ENCODE peak calls at places on chromosomes 7 and 10, in four cellular contexts. G is hypothalamus; R is stromal cell of bone marrow; D is activated naive CD8-positive, alpha-beta T cell treated with anti-CD3 and anti-CD28 coated beads, Interleukin-2, amount 50 U/mL, for 16 hours. L is an unnamed sample.

GRCh38 chr10:36542493-36542892 is 582.9 kb upstream of the ANKRD30A start:
- DNase-seq in G (no peak), D (no peak), R (peak), L (no peak)

GRCh38 chr7:87225696-87226095 is 6.2 kb upstream of the TMEM243 start:
- DNase-seq in D (no peak), R (no peak), G (no peak), L (no peak)

GRCh38 chr7:82384779-82385178 is 58.8 kb downstream of the CACNA2D1 start:
- DNase-seq in G (no peak), D (no peak), R (no peak), L (no peak)

GRCh38 chr10:106011189-106011744 is 1153.2 kb downstream of the SORCS1 start:
- DNase-seq in R (no peak), G (no peak), D (no peak), L (no peak)

GRCh38 chr10:95906675-95907453 is 911 bp upstream of the CC2D2B start:
- DNase-seq in G (no peak), D (no peak), R (peak), L (peak)

GRCh38 chr10:3295501-3296005 is 123.0 kb upstream of the PITRM1 start:
- DNase-seq in R (no peak), D (no peak), G (no peak), L (no peak)

GRCh38 chr7:151186640-151187408 is at the start of gene ASB10:
- DNase-seq in R (no peak), D (no peak), G (no peak), L (no peak)

GRCh38 chr10:76124230-76124629 is 692.8 kb downstream of the LRMDA start:
- DNase-seq in G (no peak), R (no peak), D (no peak), L (no peak)

GRCh38 chr10:50522908-50523307 is 100.8 kb downstream of the SGMS1 start:
- DNase-seq in G (no peak), D (no peak), R (no peak), L (no peak)

GRCh38 chr7:18445483-18445882 is 50.1 kb upstream of the HDAC9 start:
- DNase-seq in D (no peak), R (no peak), G (no peak), L (no peak)

GRCh38 chr7:15305002-15305600 is 256.7 kb downstream of the AGMO start:
- DNase-seq in R (no peak), D (no peak), G (no peak), L (peak)

GRCh38 chr7:74306737-74307469 is 17.7 kb downstream of the CLIP2 start:
- DNase-seq in R (peak), D (no peak), G (peak), L (no peak)

GRCh38 chr7:100598425-100598824 is 3.7 kb upstream of the PCOLCE start:
- DNase-seq in G (no peak), R (peak), D (no peak), L (no peak)

GRCh38 chr10:112912441-112912911 is 37.6 kb upstream of the TCF7L2 start:
- DNase-seq in G (no peak), D (no peak), R (no peak), L (no peak)

GRCh38 chr7:112437038-112437437 is 13.2 kb upstream of the IFRD1 start:
- DNase-seq in G (no peak), R (no peak), D (no peak), L (no peak)

GRCh38 chr7:155363146-155363539 is 65.5 kb downstream of the INSIG1 start:
- DNase-seq in G (no peak), D (no peak), R (no peak), L (no peak)

GRCh38 chr10:111146025-111146640 is 69.3 kb downstream of the ADRA2A start:
- DNase-seq in R (no peak), G (no peak), D (no peak), L (no peak)

GRCh38 chr10:113187066-113187777 is 237.2 kb downstream of the TCF7L2 start:
- DNase-seq in D (no peak), R (no peak), G (no peak), L (no peak)

GRCh38 chr10:133151528-133151927 is 8.5 kb upstream of the KNDC1 start:
- DNase-seq in G (no peak), D (no peak), R (no peak), L (no peak)